ENCODE peak calls at places on chromosomes 1 and 21, in six cellular contexts. K is stimulated activated CD8-positive, alpha-beta memory T cell treated with anti-CD3 and anti-CD28 coated beads, Interleukin-7, amount 100 ng/mL, for 1 hour; R is cardiac fibroblast; N is EL; Q is LoVo; M is cerebellum. Y is an unnamed sample.

GRCh38 chr1:204190212-204191211 is 5.8 kb downstream of the KISS1 start:
- DNase-seq in K (no peak), N (peak; percentile 47), M (no peak), R (peak; percentile 62), Q (peak; percentile 34), Y (peak; percentile 29)

GRCh38 chr1:114427612-114428011 is 83.4 kb downstream of the TRIM33 start:
- DNase-seq in K (no peak), R (no peak), N (no peak), Q (no peak), M (no peak), Y (no peak)

GRCh38 chr1:154955718-154956513 is at the start of gene PBXIP1:
- DNase-seq in R (peak; percentile 93), Q (peak; percentile 91), K (peak; percentile 61), N (peak; percentile 90), M (peak; percentile 91), Y (peak; percentile 93)

GRCh38 chr21:43195131-43196021 is 26.6 kb downstream of the CRYAA start:
- DNase-seq in R (peak; percentile 60), Q (no peak), M (no peak), K (no peak), N (no peak), Y (peak; percentile 82)

GRCh38 chr1:205488074-205488723 is 16.3 kb upstream of the CDK18 start:
- DNase-seq in K (no peak), N (peak; percentile 62), M (peak; percentile 75), Q (peak; percentile 70), R (peak; percentile 79), Y (peak; percentile 48)

GRCh38 chr1:11524465-11525150 is 45.7 kb downstream of the DISP3 start:
- DNase-seq in Q (no peak), N (no peak), K (no peak), R (no peak), M (no peak), Y (no peak)

GRCh38 chr21:36429672-36430546 is 44.7 kb downstream of the CHAF1B start:
- DNase-seq in N (peak; percentile 100), Q (peak; percentile 96), R (peak; percentile 96), K (peak; percentile 49), M (no peak), Y (peak; percentile 100)

GRCh38 chr1:239682945-239683344 is 296.6 kb downstream of the CHRM3 start:
- DNase-seq in R (no peak), N (no peak), K (no peak), M (no peak), Q (no peak), Y (no peak)

GRCh38 chr1:64497484-64497883 is 27.6 kb downstream of the CACHD1 start:
- DNase-seq in M (no peak), K (no peak), R (peak; percentile 43), N (no peak), Q (no peak), Y (no peak)

GRCh38 chr21:36474591-36474990 is 5.3 kb downstream of the CLDN14 start:
- DNase-seq in R (no peak), N (no peak), K (no peak), Q (no peak), M (no peak), Y (no peak)

GRCh38 chr1:156926175-156926574 is 5.7 kb downstream of the LRRC71 start:
- DNase-seq in M (no peak), R (peak; percentile 51), K (no peak), Q (peak; percentile 74), N (peak; percentile 91), Y (peak; percentile 86)

GRCh38 chr1:202046227-202046626 is 35.8 kb downstream of the ELF3 start:
- DNase-seq in Q (peak; percentile 84), R (no peak), M (no peak), N (no peak), K (no peak), Y (no peak)

GRCh38 chr1:1437904-1438376 is 2.5 kb downstream of the VWA1 start:
- DNase-seq in M (no peak), Q (no peak), N (peak; percentile 29), R (no peak), K (no peak), Y (no peak)

GRCh38 chr1:169049258-169049936 is 57.1 kb upstream of the ATP1B1 start:
- DNase-seq in Q (no peak), N (no peak), K (no peak), R (no peak), M (no peak), Y (no peak)

GRCh38 chr1:175341631-175342429 is 149.3 kb upstream of the KIAA0040 start:
- DNase-seq in M (no peak), N (no peak), K (no peak), R (no peak), Q (no peak), Y (no peak)

GRCh38 chr1:52904590-52905375 is 16.8 kb downstream of the ECHDC2 start:
- DNase-seq in R (peak; percentile 20), N (peak; percentile 37), K (no peak), Q (peak; percentile 6), M (no peak), Y (peak; percentile 32)

GRCh38 chr1:218558411-218558810 is 213.3 kb downstream of the TGFB2 start:
- DNase-seq in M (no peak), R (no peak), N (no peak), K (no peak), Q (no peak), Y (no peak)

GRCh38 chr1:90193116-90193515 is 198.2 kb downstream of the ZNF326 start:
- DNase-seq in K (no peak), Q (no peak), M (peak; percentile 79), N (no peak), R (no peak), Y (no peak)

GRCh38 chr21:44946254-44947041 is 6.6 kb downstream of the SLX9 start:
- DNase-seq in R (no peak), M (no peak), Q (no peak), K (no peak), N (no peak), Y (no peak)

GRCh38 chr1:23437355-23437664 is 12.8 kb upstream of the TCEA3 start:
- DNase-seq in N (no peak), K (no peak), M (no peak), R (no peak), Q (no peak), Y (no peak)

GRCh38 chr1:56322211-56322610 is 257.2 kb downstream of the PLPP3 start:
- DNase-seq in M (no peak), K (no peak), R (no peak), N (no peak), Q (no peak), Y (no peak)

GRCh38 chr1:33171993-33172813 is 9.6 kb downstream of the TRIM62 start:
- DNase-seq in N (no peak), K (no peak), Q (no peak), R (no peak), M (no peak), Y (no peak)

GRCh38 chr1:187685338-187685737 is 856.6 kb downstream of the PLA2G4A start:
- DNase-seq in R (peak; percentile 72), K (no peak), M (no peak), Q (no peak), N (peak; percentile 48), Y (peak; percentile 43)

GRCh38 chr1:84347547-84348239 is 46.2 kb downstream of the SAMD13 start:
- DNase-seq in R (no peak), K (no peak), M (no peak), N (no peak), Q (no peak), Y (no peak)

GRCh38 chr1:164320780-164321683 is 238.0 kb upstream of the PBX1 start:
- DNase-seq in N (peak; percentile 12), R (peak; percentile 32), M (peak; percentile 28), K (no peak), Q (no peak), Y (no peak)

GRCh38 chr1:159799446-159799985 is 2.6 kb upstream of the FCRL6 start:
- DNase-seq in N (no peak), R (no peak), Q (no peak), M (no peak), K (no peak), Y (no peak)

GRCh38 chr1:228376262-228376628 is 30.4 kb downstream of the TRIM11 start:
- DNase-seq in N (no peak), Q (no peak), M (no peak), K (no peak), R (peak; percentile 39), Y (peak; percentile 2)

GRCh38 chr21:35423694-35424093 is 374.6 kb upstream of the RUNX1 start:
- DNase-seq in Q (no peak), M (no peak), N (no peak), K (no peak), R (peak; percentile 89), Y (peak; percentile 72)

GRCh38 chr1:36533897-36534296 is 51.2 kb upstream of the CSF3R start:
- DNase-seq in R (no peak), K (no peak), N (no peak), Q (no peak), M (no peak), Y (no peak)

GRCh38 chr1:183490932-183491331 is 18.6 kb downstream of the SMG7 start:
- DNase-seq in K (no peak), N (no peak), M (no peak), Q (no peak), R (no peak), Y (no peak)

GRCh38 chr1:28817133-28817532 is 5.2 kb downstream of the OPRD1 start:
- DNase-seq in K (no peak), R (no peak), M (no peak), Q (no peak), N (no peak), Y (no peak)

GRCh38 chr1:100449477-100449876 is 88.5 kb upstream of the GPR88 start:
- DNase-seq in Q (no peak), R (no peak), N (no peak), M (no peak), K (no peak), Y (no peak)

GRCh38 chr1:234495231-234495990 is 16.4 kb upstream of the TARBP1 start:
- DNase-seq in M (no peak), R (peak; percentile 73), K (no peak), N (peak; percentile 92), Q (no peak), Y (peak; percentile 69)

Y was measured in LHCN-M2.